ENCODE peak calls at places on chromosomes 4 and X, in seven cellular contexts. R is OCI-LY7; Y is fibroblast of mammary gland; K is CD8-positive, alpha-beta T cell; B is Calu3; L is epithelial cell of esophagus; P is A549. F is an unnamed sample.

GRCh38 chr4:139202984-139203383 is 26.0 kb upstream of the ELF2 start:
- DNase-seq in B (no peak), Y (no peak), P (no peak), K (no peak), R (no peak), L (no peak), F (no peak)

GRCh38 chrX:11532291-11533075 is 133.2 kb downstream of the ARHGAP6 start:
- DNase-seq in P (peak), K (no peak), L (no peak), B (no peak), Y (no peak), R (no peak), F (no peak)

GRCh38 chr4:56976283-56976877 is 1.0 kb downstream of the NOA1 start:
- DNase-seq in Y (no peak), L (peak), B (peak), K (no peak), R (peak), P (no peak), F (peak)

GRCh38 chr4:158051401-158052235 is 121.2 kb downstream of the GASK1B start:
- DNase-seq in Y (peak), R (no peak), L (peak), P (peak), B (no peak), K (no peak), F (peak)

GRCh38 chrX:66000178-66000577 is 39.7 kb downstream of the VSIG4 start:
- DNase-seq in R (no peak), B (no peak), L (no peak), P (no peak), Y (no peak), K (no peak), F (no peak)

GRCh38 chr4:94479358-94480141 is 27.8 kb downstream of the PDLIM5 start:
- DNase-seq in L (no peak), Y (no peak), K (no peak), P (no peak), R (no peak), B (no peak), F (no peak)

GRCh38 chr4:35562831-35563230 is 681.5 kb downstream of the ARAP2 start:
- DNase-seq in P (no peak), L (no peak), R (no peak), B (no peak), Y (no peak), K (no peak), F (no peak)

GRCh38 chr4:118995693-118996391 is 107.2 kb downstream of the SYNPO2 start:
- DNase-seq in B (no peak), K (no peak), P (no peak), Y (no peak), L (no peak), R (no peak), F (no peak)

GRCh38 chr4:117331817-117332216 is 246.4 kb upstream of the TRAM1L1 start:
- DNase-seq in P (no peak), B (no peak), K (no peak), R (no peak), L (peak), Y (no peak), F (no peak)

GRCh38 chrX:12894074-12894691 is 12.2 kb upstream of the TLR8 start:
- DNase-seq in B (peak), Y (peak), R (peak), K (peak), P (peak), L (peak), F (peak)

GRCh38 chrX:27680726-27681125 is 90.6 kb downstream of the DCAF8L2 start:
- DNase-seq in Y (peak), P (no peak), K (no peak), L (peak), R (no peak), B (no peak), F (no peak)

GRCh38 chr4:108931926-108932325 is 169.1 kb upstream of the ETNPPL start:
- DNase-seq in K (no peak), B (no peak), P (no peak), Y (no peak), L (no peak), R (no peak), F (no peak)

GRCh38 chr4:87120411-87121162 is 99.8 kb downstream of the KLHL8 start:
- DNase-seq in L (peak), Y (peak), R (no peak), B (no peak), P (no peak), K (no peak), F (peak)

GRCh38 chrX:134694333-134694925 is 36.2 kb upstream of the PLAC1 start:
- DNase-seq in B (no peak), K (no peak), R (no peak), P (no peak), L (peak), Y (no peak), F (no peak)

GRCh38 chrX:68929332-68930150 is 100.7 kb downstream of the EFNB1 start:
- DNase-seq in K (no peak), L (peak), B (peak), P (peak), Y (peak), R (no peak), F (peak)

GRCh38 chrX:14927391-14927790 is 54.2 kb downstream of the MOSPD2 start:
- DNase-seq in B (no peak), K (no peak), P (no peak), Y (no peak), R (no peak), L (no peak), F (no peak)

GRCh38 chrX:143648705-143649104 is 12.8 kb upstream of the SLITRK4 start:
- DNase-seq in K (no peak), B (no peak), R (peak), L (peak), Y (no peak), P (no peak), F (no peak)

GRCh38 chrX:132216806-132217202 is 2.4 kb downstream of the RAP2C start:
- DNase-seq in P (peak), Y (peak), R (no peak), B (no peak), K (no peak), L (peak), F (no peak)

GRCh38 chr4:124135409-124135813 is 577.1 kb downstream of the ANKRD50 start:
- DNase-seq in B (no peak), R (no peak), P (no peak), Y (peak), K (no peak), L (no peak), F (no peak)

GRCh38 chrX:63330681-63331080 is 20.5 kb downstream of the SPIN4 start:
- DNase-seq in R (no peak), P (peak), B (peak), K (no peak), Y (peak), L (peak), F (no peak)

GRCh38 chrX:40094900-40095587 is 2.7 kb downstream of the BCOR start:
- DNase-seq in K (no peak), Y (no peak), P (no peak), R (no peak), L (no peak), B (no peak), F (no peak)

GRCh38 chr4:164748375-164748774 is 5.6 kb upstream of the SMIM31 start:
- DNase-seq in Y (peak), L (peak), P (peak), K (no peak), R (peak), B (no peak), F (no peak)

GRCh38 chrX:57286507-57287251 is at the start of gene FAAH2:
- DNase-seq in K (peak), B (peak), P (peak), R (peak), L (peak), Y (no peak), F (no peak)

GRCh38 chr4:140091305-140091704 is 62.7 kb downstream of the MAML3 start:
- DNase-seq in P (no peak), R (no peak), B (no peak), Y (no peak), L (peak), K (no peak), F (no peak)

GRCh38 chr4:145511913-145512522 is 30.4 kb downstream of the SMAD1 start:
- DNase-seq in P (peak), K (no peak), L (peak), Y (peak), B (no peak), R (peak), F (no peak)

GRCh38 chr4:152591361-152591760 is 55.5 kb upstream of the FBXW7 start:
- DNase-seq in B (no peak), P (no peak), L (peak), R (no peak), K (no peak), Y (peak), F (peak)

GRCh38 chr4:9997881-9998280 is 23.4 kb downstream of the SLC2A9 start:
- DNase-seq in B (no peak), Y (no peak), K (no peak), P (no peak), R (no peak), L (peak), F (no peak)

GRCh38 chrX:150087612-150088011 is 149.3 kb upstream of the EOLA2 start:
- DNase-seq in P (no peak), L (no peak), R (no peak), Y (no peak), B (no peak), K (no peak), F (no peak)

GRCh38 chr4:112348488-112349158 is 51.5 kb downstream of the ALPK1 start:
- DNase-seq in B (no peak), P (peak), K (no peak), R (no peak), L (peak), Y (peak), F (no peak)
- TF ChIP-seq CTCF in B (no peak), P (no peak), K (no peak), R (no peak), L (peak), Y (peak), F (no peak)

GRCh38 chrX:129450123-129450522 is 73.2 kb downstream of the SMARCA1 start:
- DNase-seq in P (no peak), L (no peak), B (no peak), K (no peak), Y (no peak), R (no peak), F (no peak)

GRCh38 chrX:129452523-129452922 is 70.8 kb downstream of the SMARCA1 start:
- DNase-seq in L (no peak), P (no peak), Y (no peak), B (no peak), K (no peak), R (no peak), F (no peak)

GRCh38 chrX:129445436-129445835 is 77.9 kb downstream of the SMARCA1 start:
- DNase-seq in P (no peak), K (no peak), B (no peak), L (no peak), Y (no peak), R (no peak), F (no peak)

DNA sequence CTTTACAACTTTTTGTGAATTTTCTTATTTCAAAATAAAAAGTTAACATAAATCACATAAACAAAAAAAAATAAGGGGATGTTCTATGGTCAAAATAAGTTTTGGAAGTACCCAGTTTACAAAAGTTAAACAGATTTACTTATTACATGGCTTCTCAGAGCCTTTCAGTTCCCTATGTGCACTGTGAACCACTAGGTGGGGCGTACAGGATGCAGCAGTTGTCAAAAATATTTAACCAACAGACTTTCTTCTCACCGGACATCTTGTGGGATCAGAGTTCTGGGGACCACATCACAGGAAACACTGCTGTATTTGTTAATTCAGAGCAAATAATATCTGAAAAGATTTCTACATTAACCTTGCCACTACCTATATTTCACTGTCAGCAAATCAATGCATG is 74.1 kb downstream of the SMARCA1 start:
- DNase-seq in L (no peak), Y (no peak), B (no peak), K (no peak), P (peak), R (no peak), F (no peak)
- TF ChIP-seq CTCF in L (no peak), Y (no peak), B (no peak), K (no peak), P (no peak), R (peak), F (no peak)

GRCh38 chr4:5018096-5018495 is 1.2 kb downstream of the CYTL1 start:
- DNase-seq in B (no peak), Y (no peak), P (peak), L (no peak), R (no peak), K (no peak), F (no peak)
- TF ChIP-seq CTCF in B (no peak), Y (peak), P (no peak), L (no peak), R (peak), K (no peak), F (no peak)

GRCh38 chrX:154323537-154323936 is 27.9 kb downstream of the TKTL1 start:
- DNase-seq in Y (no peak), K (no peak), R (no peak), P (no peak), L (no peak), B (no peak), F (no peak)

GRCh38 chrX:154321624-154322023 is 26.0 kb downstream of the TKTL1 start:
- DNase-seq in R (peak), B (peak), P (peak), Y (no peak), K (no peak), L (no peak), F (no peak)

GRCh38 chrX:154321152-154321551 is 25.6 kb downstream of the TKTL1 start:
- DNase-seq in K (no peak), B (no peak), L (no peak), Y (no peak), P (no peak), R (peak), F (no peak)

GRCh38 chrX:154320406-154320805 is 24.8 kb downstream of the TKTL1 start:
- DNase-seq in K (no peak), L (no peak), Y (no peak), P (no peak), B (no peak), R (no peak), F (no peak)

DNA sequence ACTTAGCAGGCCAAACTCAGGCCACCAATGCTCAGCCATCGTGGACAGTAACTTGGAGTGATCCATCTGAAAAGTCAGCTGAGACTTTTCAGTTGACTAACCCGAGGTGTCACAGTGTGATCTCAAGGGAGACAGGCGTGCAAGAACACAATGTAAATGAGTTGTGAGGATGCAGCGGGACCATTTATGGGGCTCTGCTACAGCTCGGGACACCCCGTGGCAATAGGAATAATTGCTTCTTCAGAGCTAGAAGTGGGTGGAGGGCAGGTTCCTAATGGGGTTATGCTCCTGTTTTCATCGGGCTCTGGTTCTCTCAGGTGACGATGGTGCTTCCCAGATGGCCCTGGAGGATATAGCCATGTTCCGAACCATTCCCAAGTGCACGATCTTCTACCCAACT is 27.3 kb downstream of the TKTL1 start:
- DNase-seq in K (no peak), R (no peak), B (no peak), P (no peak), L (no peak), Y (no peak), F (no peak)
- TF ChIP-seq CTCF in K (no peak), R (no peak), B (no peak), P (no peak), L (no peak), Y (no peak), F (no peak)

F was measured in ovary.